ENCODE peak calls at places on chromosome 17, in seven cellular contexts. K, X, N, O, F, I and G are unnamed samples.

GRCh38 chr17:17345686-17346427 is 42.7 kb downstream of the NT5M start:
- DNase-seq in N (no peak), I (no peak), F (no peak), X (no peak), K (no peak), O (no peak), G (no peak)

GRCh38 chr17:7251330-7252175 is at the start of gene CTDNEP1:
- DNase-seq in N (peak; percentile 96), I (peak; percentile 99), K (peak; percentile 100), F (peak; percentile 97), O (peak; percentile 99), X (peak; percentile 97), G (peak; percentile 99)

GRCh38 chr17:81295031-81295677 is at the start of gene SLC38A10:
- DNase-seq in K (peak; percentile 90), I (peak; percentile 94), X (no peak), N (peak; percentile 66), O (peak; percentile 88), F (peak; percentile 95), G (peak; percentile 91)

GRCh38 chr17:29596811-29597210 is 3.9 kb downstream of the ANKRD13B start:
- DNase-seq in O (no peak), X (no peak), F (no peak), I (no peak), K (no peak), N (no peak), G (no peak)

GRCh38 chr17:44559288-44560249 is 2.3 kb downstream of the FZD2 start:
- DNase-seq in I (no peak), N (no peak), F (no peak), K (no peak), O (no peak), X (no peak), G (no peak)

GRCh38 chr17:57213180-57213825 is 43.0 kb upstream of the MSI2 start:
- DNase-seq in N (no peak), I (no peak), F (no peak), O (no peak), K (no peak), X (no peak), G (no peak)

GRCh38 chr17:6427284-6427781 is 7.6 kb downstream of the AIPL1 start:
- DNase-seq in I (no peak), X (no peak), O (peak; percentile 18), K (peak; percentile 52), F (peak; percentile 44), N (no peak), G (no peak)

GRCh38 chr17:5473906-5474305 is 5.1 kb upstream of the DHX33 start:
- DNase-seq in N (no peak), I (no peak), K (no peak), X (no peak), F (no peak), O (no peak), G (no peak)

GRCh38 chr17:29677139-29677834 is 54.6 kb upstream of the CORO6 start:
- DNase-seq in X (no peak), N (no peak), F (no peak), O (no peak), I (no peak), K (peak; percentile 24), G (peak; percentile 34)

GRCh38 chr17:66807182-66807581 is 27.7 kb upstream of the CACNG5 start:
- DNase-seq in I (no peak), O (no peak), N (no peak), K (no peak), F (no peak), X (no peak), G (no peak)

GRCh38 chr17:75995385-75995925 is 5.2 kb upstream of the CDK3 start:
- DNase-seq in K (no peak), F (no peak), I (no peak), N (no peak), O (no peak), X (no peak), G (no peak)

GRCh38 chr17:68578236-68578635 is 22.9 kb downstream of the FAM20A start:
- DNase-seq in X (no peak), O (no peak), F (no peak), K (no peak), I (no peak), N (no peak), G (no peak)

GRCh38 chr17:29582254-29582765 is 7.1 kb downstream of the GIT1 start:
- DNase-seq in O (no peak), I (no peak), X (no peak), F (no peak), K (no peak), N (no peak), G (no peak)

GRCh38 chr17:1019451-1019850 is 22.5 kb downstream of the TIMM22 start:
- DNase-seq in N (no peak), K (peak; percentile 49), X (no peak), I (no peak), O (no peak), F (no peak), G (no peak)
- H3K27ac ChIP-seq in N (no peak overlapping the region), K (no peak overlapping the region), X (no peak overlapping the region), I (peak overlapping the region; percentile 4), O (no peak overlapping the region), F (no peak overlapping the region), G (peak overlapping the region; percentile 63)

DNA sequence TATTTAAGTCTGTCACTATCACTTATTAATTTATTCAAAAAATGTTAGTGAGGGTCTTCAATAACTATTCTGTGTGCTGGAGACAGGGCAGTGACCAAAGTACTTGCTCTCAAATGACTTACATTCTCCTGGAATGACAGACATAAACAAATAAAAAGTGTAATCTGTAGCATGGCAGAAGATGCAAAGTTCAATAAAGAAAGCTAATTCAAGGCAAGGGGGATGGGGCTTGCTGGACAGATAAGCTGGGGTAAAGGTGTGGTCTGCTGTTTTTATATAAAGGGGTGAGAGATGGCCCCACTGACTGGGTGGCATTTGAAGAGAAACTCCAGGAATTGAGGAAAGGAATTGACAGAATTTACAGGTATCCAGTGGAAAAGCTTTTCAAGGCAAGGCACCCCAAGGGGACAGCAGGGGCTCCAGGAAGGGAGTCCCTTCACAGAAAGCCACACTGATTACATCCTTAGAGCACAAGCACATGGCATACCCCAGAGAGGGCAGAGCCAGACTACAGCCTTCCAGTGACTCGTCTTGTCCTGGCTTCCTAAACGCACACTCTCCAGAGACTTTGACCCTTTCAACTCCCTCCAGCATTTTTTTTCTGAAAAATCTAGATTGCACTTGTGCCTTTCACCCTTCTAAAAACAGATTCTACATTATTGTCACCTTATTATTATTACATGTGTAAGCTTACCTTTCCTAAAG is 123.7 kb upstream of the HS3ST3A1 start:
- DNase-seq in X (no peak), O (no peak), N (no peak), F (no peak), K (peak; percentile 73), I (no peak), G (no peak)
- H3K27ac ChIP-seq in X (no peak overlapping the region), O (no peak overlapping the region), N (no peak overlapping the region), F (no peak overlapping the region), K (no peak overlapping the region), I (no peak overlapping the region), G (no peak overlapping the region)

GRCh38 chr17:35714988-35715387 is 16.5 kb upstream of the RASL10B start:
- DNase-seq in F (no peak), X (no peak), N (no peak), O (no peak), K (no peak), I (no peak), G (no peak)

GRCh38 chr17:35715416-35715815 is 16.0 kb upstream of the RASL10B start:
- DNase-seq in X (no peak), I (no peak), F (no peak), O (no peak), N (no peak), K (no peak), G (no peak)

GRCh38 chr17:35713069-35713728 is 18.2 kb upstream of the RASL10B start:
- DNase-seq in I (no peak), F (no peak), N (no peak), K (peak; percentile 99), X (no peak), O (no peak), G (no peak)

GRCh38 chr17:35716173-35716572 is 15.3 kb upstream of the RASL10B start:
- DNase-seq in I (no peak), K (no peak), X (no peak), O (no peak), N (no peak), F (no peak), G (no peak)

DNA sequence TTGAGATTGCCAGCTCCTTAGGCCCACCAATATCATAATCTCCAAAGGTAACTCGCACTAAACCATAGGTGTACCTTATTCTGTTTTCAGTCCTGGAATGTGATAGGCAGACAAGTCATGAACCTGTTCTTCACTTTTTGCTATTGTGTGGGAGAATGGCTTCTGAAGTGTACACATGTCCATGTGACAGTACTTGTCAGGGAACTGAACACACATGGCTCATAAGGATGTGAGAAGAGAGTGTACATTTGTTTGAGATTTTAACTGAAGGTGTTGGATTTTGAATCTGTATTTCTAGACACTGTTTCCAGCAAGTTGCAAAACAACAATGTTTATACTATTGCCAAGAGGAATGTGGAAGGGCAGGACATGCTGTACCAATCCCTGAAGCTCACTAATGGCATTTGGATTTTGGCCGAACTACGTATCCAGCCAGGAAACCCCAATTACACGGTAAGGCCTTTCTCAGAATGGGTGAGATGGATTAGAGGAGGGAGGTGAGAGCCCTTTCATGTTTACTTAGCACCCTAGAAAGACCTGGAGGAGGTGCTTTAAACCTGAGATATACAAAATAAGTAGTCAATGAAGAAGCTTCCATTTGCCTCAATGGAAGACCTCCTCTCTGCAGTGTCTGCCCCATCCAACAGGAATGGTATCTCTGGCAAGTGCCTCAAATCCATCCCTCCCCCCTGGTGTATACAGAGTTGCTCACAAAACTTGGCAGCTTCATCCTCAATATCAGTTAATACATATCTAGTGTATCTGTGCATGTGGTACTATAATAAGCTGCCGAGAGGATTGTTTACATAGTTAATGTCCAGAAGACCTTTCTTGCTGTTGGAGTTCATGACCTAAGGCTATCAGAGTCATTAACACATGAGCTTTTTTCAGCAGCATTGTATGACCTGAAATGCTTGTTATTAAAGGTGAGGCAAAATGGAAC is 14.3 kb upstream of the RASL10B start:
- DNase-seq in N (no peak), O (no peak), I (no peak), X (no peak), K (peak; percentile 46), F (no peak), G (no peak)
- H3K27ac ChIP-seq in N (no peak overlapping the region), O (no peak overlapping the region), I (peak overlapping the region; percentile 39), X (no peak overlapping the region), K (no peak overlapping the region), F (no peak overlapping the region), G (no peak overlapping the region)

GRCh38 chr17:82705756-82706155 is 7.3 kb upstream of the RAB40B start:
- DNase-seq in K (no peak), I (no peak), F (no peak), O (no peak), X (no peak), N (no peak), G (no peak)

GRCh38 chr17:82702161-82702932 is 3.8 kb upstream of the RAB40B start:
- DNase-seq in I (no peak), X (no peak), F (no peak), O (no peak), N (no peak), K (no peak), G (no peak)

GRCh38 chr17:82703935-82704865 is 5.7 kb upstream of the RAB40B start:
- DNase-seq in X (no peak), F (no peak), I (no peak), K (no peak), O (no peak), N (no peak), G (no peak)

GRCh38 chr17:82703036-82703745 is 4.7 kb upstream of the RAB40B start:
- DNase-seq in X (no peak), F (no peak), K (no peak), O (no peak), N (no peak), I (no peak), G (no peak)

DNA sequence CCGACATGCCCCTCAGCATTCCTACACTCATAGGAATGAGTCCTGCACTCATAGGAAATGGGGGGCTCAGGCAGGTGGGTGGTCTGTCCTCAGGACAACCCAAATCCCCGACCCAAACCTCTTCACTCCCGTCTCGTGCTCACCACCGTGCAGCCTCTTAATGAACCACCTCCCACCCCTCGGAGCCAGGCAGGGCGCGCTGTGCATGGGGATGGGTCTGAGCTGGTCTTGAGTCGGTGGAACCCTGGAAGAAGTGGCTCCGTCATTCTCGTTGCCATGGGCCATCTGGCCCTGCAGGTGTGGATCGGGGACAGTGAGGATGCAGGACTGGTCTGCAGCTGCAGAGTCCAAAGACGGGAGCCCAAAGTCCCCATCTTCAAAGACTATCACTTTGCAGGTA is 6.4 kb upstream of the RAB40B start:
- DNase-seq in X (no peak), F (no peak), K (no peak), N (no peak), O (no peak), I (no peak), G (no peak)
- H3K27ac ChIP-seq in X (no peak overlapping the region), F (no peak overlapping the region), K (no peak overlapping the region), N (no peak overlapping the region), O (no peak overlapping the region), I (no peak overlapping the region), G (no peak overlapping the region)